ENCODE peak calls at places on chromosomes 3 and 15, in seven cellular contexts. Q is CD4-positive, CD25-positive, alpha-beta regulatory T cell; F is heart left ventricle; L is OCI-LY7; Y is substantia nigra; O is IMR-90; J is ovary. P is an unnamed sample.

GRCh38 chr3:34005886-34006285 is 207.5 kb downstream of the PDCD6IP start:
- DNase-seq in Q (no peak), F (no peak), L (no peak), Y (no peak), O (peak), J (no peak), P (no peak)

GRCh38 chr3:120496278-120496975 is 45.6 kb upstream of the FSTL1 start:
- DNase-seq in Q (no peak), F (no peak), L (no peak), Y (no peak), O (peak), J (no peak), P (peak)

GRCh38 chr3:171825222-171825828 is 15.0 kb upstream of the PLD1 start:
- DNase-seq in Q (no peak), F (no peak), L (no peak), Y (no peak), O (peak), J (no peak), P (no peak)

GRCh38 chr15:101194246-101195138 is 57.4 kb downstream of the CHSY1 start:
- DNase-seq in Q (no peak), F (no peak), L (no peak), Y (no peak), O (no peak), J (no peak), P (no peak)

GRCh38 chr3:45909542-45909941 is 23.2 kb downstream of the CCR9 start:
- DNase-seq in Q (no peak), F (no peak), L (peak), Y (no peak), O (no peak), J (no peak), P (no peak)

GRCh38 chr3:141321109-141321497 is 47.2 kb upstream of the ZBTB38 start:
- DNase-seq in Q (no peak), F (no peak), L (no peak), Y (no peak), O (peak), J (no peak), P (no peak)

GRCh38 chr15:80645494-80646065 is 49.5 kb upstream of the ABHD17C start:
- DNase-seq in Q (no peak), F (no peak), L (no peak), Y (no peak), O (peak), J (no peak), P (no peak)

GRCh38 chr3:45553469-45553974 is 41.0 kb upstream of the LIMD1 start:
- DNase-seq in Q (no peak), F (peak), L (peak), Y (peak), O (peak), J (peak), P (peak)

GRCh38 chr3:46372492-46373359 is 2.0 kb downstream of the CCR5 start:
- DNase-seq in Q (peak), F (no peak), L (peak), Y (no peak), O (peak), J (no peak), P (no peak)

GRCh38 chr3:52366527-52366926 is 50.4 kb downstream of the DNAH1 start:
- DNase-seq in Q (no peak), F (no peak), L (no peak), Y (peak), O (no peak), J (no peak), P (no peak)

GRCh38 chr15:63602595-63602994 is 5.4 kb downstream of the FBXL22 start:
- DNase-seq in Q (no peak), F (no peak), L (no peak), Y (no peak), O (no peak), J (no peak), P (no peak)

GRCh38 chr15:68354923-68355322 is 77.0 kb downstream of the ITGA11 start:
- DNase-seq in Q (no peak), F (no peak), L (no peak), Y (no peak), O (peak), J (no peak), P (peak)

GRCh38 chr15:77664428-77664827 is 31.7 kb upstream of the LINGO1 start:
- DNase-seq in Q (no peak), F (no peak), L (no peak), Y (no peak), O (no peak), J (no peak), P (no peak)

GRCh38 chr3:143707848-143708247 is 140.4 kb downstream of the SLC9A9 start:
- DNase-seq in Q (no peak), F (no peak), L (no peak), Y (no peak), O (no peak), J (no peak), P (no peak)

GRCh38 chr3:111712294-111713180 is 117.4 kb upstream of the ZBED2 start:
- DNase-seq in Q (peak), F (peak), L (peak), Y (no peak), O (no peak), J (no peak), P (no peak)

GRCh38 chr3:41974223-41974622 is 12.3 kb upstream of the ULK4 start:
- DNase-seq in Q (no peak), F (no peak), L (no peak), Y (no peak), O (no peak), J (no peak), P (no peak)

GRCh38 chr3:112437146-112438022 is 61.9 kb downstream of the BTLA start:
- DNase-seq in Q (no peak), F (no peak), L (peak), Y (no peak), O (peak), J (no peak), P (peak)

GRCh38 chr3:25507811-25508210 is 79.7 kb downstream of the RARB start:
- DNase-seq in Q (no peak), F (no peak), L (no peak), Y (no peak), O (no peak), J (no peak), P (no peak)

GRCh38 chr3:33372218-33373081 is 67.8 kb downstream of the UBP1 start:
- DNase-seq in Q (peak), F (no peak), L (peak), Y (peak), O (peak), J (peak), P (no peak)

GRCh38 chr15:83210619-83211018 is 3.0 kb upstream of the HDGFL3 start:
- DNase-seq in Q (no peak), F (no peak), L (no peak), Y (no peak), O (no peak), J (no peak), P (peak)

GRCh38 chr3:11552289-11553264 is 91.1 kb downstream of the VGLL4 start:
- DNase-seq in Q (no peak), F (peak), L (no peak), Y (no peak), O (no peak), J (peak), P (no peak)

GRCh38 chr3:126083913-126084514 is at the start of gene SLC41A3:
- DNase-seq in Q (peak), F (peak), L (peak), Y (peak), O (peak), J (peak), P (no peak)

GRCh38 chr3:126083138-126083445 is 832 bp downstream of the SLC41A3 start:
- DNase-seq in Q (no peak), F (no peak), L (peak), Y (no peak), O (no peak), J (no peak), P (no peak)

GRCh38 chr3:126081618-126082333 is 2.1 kb downstream of the SLC41A3 start:
- DNase-seq in Q (no peak), F (peak), L (peak), Y (no peak), O (peak), J (no peak), P (peak)

GRCh38 chr3:126083511-126083912 is 412 bp downstream of the SLC41A3 start:
- DNase-seq in Q (peak), F (no peak), L (peak), Y (no peak), O (peak), J (no peak), P (no peak)

GRCh38 chr3:126082334-126083137 is 1.4 kb downstream of the SLC41A3 start:
- DNase-seq in Q (no peak), F (no peak), L (no peak), Y (no peak), O (no peak), J (no peak), P (no peak)
- H3K27ac ChIP-seq in Q (peak), F (peak), L (peak), Y (peak), O (no peak), J (no peak), P (peak)

DNA sequence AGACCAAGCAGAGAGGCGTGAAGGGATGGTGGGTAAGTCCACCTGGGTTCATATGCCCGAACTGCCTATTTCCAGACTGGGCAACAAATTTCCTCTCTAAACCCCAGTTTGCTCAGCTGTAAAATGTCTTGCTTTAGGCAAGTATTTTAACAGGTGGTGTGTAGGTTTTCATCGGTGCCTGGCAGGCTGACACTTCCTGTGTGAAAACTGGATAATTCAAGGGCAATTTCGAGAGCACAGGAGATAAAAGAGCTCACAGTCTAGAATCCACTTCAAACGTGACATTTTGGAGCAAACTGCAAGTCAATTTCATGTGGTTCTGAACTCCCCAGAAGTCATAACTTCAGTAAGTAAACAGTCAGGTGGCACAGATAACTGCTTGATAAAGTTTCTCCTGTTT is 112.2 kb downstream of the OXNAD1 start:
- DNase-seq in Q (peak), F (no peak), L (peak), Y (no peak), O (no peak), J (no peak), P (no peak)
- H3K27ac ChIP-seq in Q (peak), F (peak), L (peak), Y (no peak), O (no peak), J (no peak), P (no peak)

GRCh38 chr3:196501316-196502064 is 2.1 kb downstream of the RNF168 start:
- DNase-seq in Q (no peak), F (no peak), L (peak), Y (no peak), O (peak), J (no peak), P (no peak)
- H3K27ac ChIP-seq in Q (peak), F (peak), L (peak), Y (no peak), O (peak), J (no peak), P (peak)

GRCh38 chr3:13850161-13850945 is 29.5 kb downstream of the WNT7A start:
- DNase-seq in Q (no peak), F (no peak), L (no peak), Y (no peak), O (no peak), J (no peak), P (peak)

GRCh38 chr3:13853256-13853977 is 26.5 kb downstream of the WNT7A start:
- DNase-seq in Q (no peak), F (no peak), L (no peak), Y (no peak), O (no peak), J (no peak), P (no peak)

GRCh38 chr3:13851997-13852637 is 27.8 kb downstream of the WNT7A start:
- DNase-seq in Q (no peak), F (no peak), L (no peak), Y (no peak), O (no peak), J (no peak), P (peak)

GRCh38 chr3:13852638-13853009 is 27.2 kb downstream of the WNT7A start:
- DNase-seq in Q (no peak), F (no peak), L (no peak), Y (no peak), O (no peak), J (no peak), P (no peak)

DNA sequence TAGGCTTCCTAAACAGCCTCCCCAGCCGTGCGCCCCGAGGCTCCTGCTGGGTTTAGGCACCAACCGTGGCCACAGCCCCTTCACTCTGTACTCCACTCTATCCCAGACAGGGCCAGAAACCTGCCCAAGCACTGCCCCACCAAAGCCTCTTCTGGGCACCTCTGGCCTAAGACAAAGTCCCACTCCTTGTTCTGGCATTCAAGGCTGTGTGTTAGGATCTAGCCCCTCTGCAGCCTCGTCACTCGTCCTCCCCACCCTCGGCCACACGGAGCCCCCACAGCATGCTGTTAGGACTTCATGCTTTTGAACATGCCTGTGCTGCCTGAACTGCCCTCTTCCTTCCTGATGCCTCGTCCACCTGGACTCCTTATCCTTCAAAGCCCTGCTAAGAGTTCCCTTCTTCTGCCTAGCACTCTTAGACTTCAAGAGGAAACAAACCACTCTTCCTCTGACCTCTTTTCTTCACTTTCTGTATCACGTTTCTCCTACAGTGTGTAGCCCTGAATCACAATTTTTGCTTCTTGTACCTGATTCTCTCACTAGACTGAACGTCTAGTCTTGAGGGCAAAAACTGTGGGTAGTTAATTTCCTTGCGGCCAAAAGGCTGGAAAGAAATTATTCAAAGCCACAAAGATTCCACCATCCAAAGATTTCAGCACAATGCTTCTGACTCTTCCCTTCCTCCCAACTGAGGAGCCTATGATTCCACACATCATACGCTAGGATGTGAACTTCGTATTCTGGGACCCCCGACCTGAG is 28.6 kb downstream of the WNT7A start:
- DNase-seq in Q (no peak), F (no peak), L (no peak), Y (no peak), O (no peak), J (no peak), P (no peak)
- H3K27ac ChIP-seq in Q (no peak), F (no peak), L (no peak), Y (no peak), O (no peak), J (no peak), P (peak)

DNA sequence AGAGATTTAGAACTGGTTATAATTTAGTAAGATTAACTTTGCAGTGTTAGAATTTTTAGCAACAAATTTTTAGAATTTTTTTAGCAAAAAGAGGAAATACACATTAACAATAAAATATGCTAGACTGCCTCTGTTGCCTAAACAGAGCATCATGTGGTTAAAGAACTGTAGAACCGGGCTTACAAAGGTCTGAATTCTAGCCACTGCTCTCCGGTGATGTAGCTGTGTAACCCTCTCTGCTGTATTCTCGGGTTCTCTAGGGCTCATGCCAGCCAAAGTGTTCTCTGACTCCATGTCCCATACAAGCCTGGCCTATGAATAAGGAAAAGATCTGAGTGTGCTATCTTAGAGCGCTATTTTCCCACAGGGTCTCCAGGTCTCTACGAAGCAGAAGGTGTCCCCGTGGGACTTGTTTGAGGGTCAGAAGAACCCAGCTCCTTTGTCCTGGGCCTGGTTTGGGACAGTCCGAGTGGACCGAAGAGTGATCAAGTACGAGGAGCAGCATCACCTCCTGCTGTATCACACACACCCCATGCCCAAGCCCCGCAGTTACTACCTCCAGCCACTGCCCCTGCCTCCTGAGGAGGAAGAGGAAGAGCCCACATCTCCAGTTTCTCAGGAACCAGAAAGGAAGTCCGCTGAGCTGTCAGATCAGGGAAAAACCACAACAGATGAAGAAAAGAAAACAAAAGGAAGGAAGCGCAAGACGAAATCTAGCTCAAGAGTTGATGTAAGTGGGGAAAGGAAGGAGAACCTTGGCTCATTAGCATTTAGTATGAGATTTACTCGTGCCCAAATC is 3.1 kb upstream of the P2RY12 start:
- DNase-seq in Q (no peak), F (no peak), L (no peak), Y (no peak), O (no peak), J (no peak), P (no peak)
- H3K27ac ChIP-seq in Q (no peak), F (no peak), L (no peak), Y (no peak), O (no peak), J (no peak), P (no peak)

GRCh38 chr3:195853036-195853435 is 41.3 kb upstream of the MUC4 start:
- DNase-seq in Q (no peak), F (no peak), L (no peak), Y (no peak), O (no peak), J (peak), P (no peak)

GRCh38 chr3:195854628-195855300 is 43.0 kb upstream of the MUC4 start:
- DNase-seq in Q (no peak), F (no peak), L (no peak), Y (no peak), O (no peak), J (peak), P (no peak)

GRCh38 chr3:195856410-195857084 is 44.8 kb upstream of the MUC4 start:
- DNase-seq in Q (no peak), F (no peak), L (no peak), Y (no peak), O (no peak), J (no peak), P (no peak)

GRCh38 chr3:195853930-195854478 is 42.3 kb upstream of the MUC4 start:
- DNase-seq in Q (no peak), F (no peak), L (no peak), Y (no peak), O (no peak), J (peak), P (no peak)

DNA sequence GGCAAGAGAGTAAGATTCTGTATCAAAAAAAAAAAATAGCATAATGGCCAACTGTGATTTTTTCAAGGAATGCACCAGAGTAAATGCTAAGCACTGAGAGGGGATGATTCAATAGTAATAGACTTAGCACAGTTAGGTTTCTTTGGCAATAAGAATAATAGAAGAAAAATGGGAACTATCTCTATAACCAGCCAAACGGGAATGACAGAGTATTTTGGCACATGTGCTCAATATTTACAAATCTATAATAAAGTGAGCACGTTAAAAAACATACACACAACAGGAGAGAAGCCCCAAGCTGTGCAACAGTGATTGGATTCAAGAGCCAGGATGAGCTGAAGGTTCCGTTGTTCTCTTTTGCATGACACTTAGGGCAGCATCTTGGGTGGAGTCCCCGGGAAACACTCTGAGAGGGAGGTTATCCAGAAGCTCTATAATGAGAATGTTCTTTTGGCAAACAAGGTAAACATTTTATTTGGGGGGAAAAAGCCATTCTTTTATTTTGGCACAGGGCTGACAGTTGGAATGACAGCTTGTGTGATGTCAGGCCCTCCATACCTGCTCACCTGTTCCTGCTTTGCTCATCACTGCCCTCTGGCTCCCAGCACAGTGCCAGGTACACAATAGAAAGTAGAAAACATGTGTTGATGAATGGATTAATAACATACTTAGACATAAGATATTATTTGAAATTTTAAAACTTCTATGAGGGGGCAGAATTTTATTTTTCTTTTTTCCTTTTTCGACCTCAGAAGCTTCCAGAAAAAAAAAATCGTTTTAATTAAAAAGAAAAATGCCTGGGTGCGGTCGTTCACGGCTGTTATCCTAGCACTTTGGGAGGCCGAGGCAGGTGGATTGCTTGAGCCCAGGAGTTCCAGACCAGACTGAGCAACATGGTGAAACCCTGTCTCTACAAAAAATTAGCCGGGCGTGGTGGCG is 44.0 kb upstream of the MUC4 start:
- DNase-seq in Q (no peak), F (no peak), L (peak), Y (no peak), O (no peak), J (no peak), P (no peak)
- H3K27ac ChIP-seq in Q (no peak), F (no peak), L (no peak), Y (no peak), O (no peak), J (no peak), P (no peak)

P was measured in epithelial cell of prostate.